ENCODE peak calls at places on chromosomes 7 and 10, in eight cellular contexts. L is stimulated activated CD8-positive, alpha-beta memory T cell treated with anti-CD3 and anti-CD28 coated beads, Interleukin-12 subunit alpha, Interleukin-12 subunit beta, amount 100 ng/mL, for 1 hour; O is naive B cell; Z is MV-4-11; R is ACHN; X is stimulated activated CD4-positive, alpha-beta T cell treated with anti-CD3 and anti-CD28 coated beads, Interleukin-4, amount 100 ng/mL, for 48 hours; C is GM23338; M is NT2/D1. U is an unnamed sample.

GRCh38 chr7:150515752-150516151 is 1.1 kb downstream of the GIMAP7 start:
- DNase-seq in Z (no peak), X (no peak), L (no peak), C (no peak), R (no peak), M (no peak), O (no peak), U (peak)

GRCh38 chr10:15661574-15661973 is 58.1 kb downstream of the ITGA8 start:
- DNase-seq in R (no peak), Z (no peak), L (no peak), O (no peak), M (no peak), X (no peak), C (no peak), U (no peak)

GRCh38 chr7:151876899-151877777 is at the start of gene PRKAG2:
- DNase-seq in M (no peak), O (peak), L (peak), C (peak), X (peak), R (peak), Z (peak), U (peak)

GRCh38 chr10:70851597-70852475 is 36.1 kb downstream of the SGPL1 start:
- DNase-seq in O (no peak), X (no peak), Z (no peak), R (no peak), C (no peak), L (no peak), M (no peak), U (no peak)

GRCh38 chr10:3828404-3829192 is 43.6 kb upstream of the KLF6 start:
- DNase-seq in L (no peak), M (no peak), Z (peak), R (peak), C (no peak), O (no peak), X (no peak), U (peak)

GRCh38 chr7:7989133-7989984 is 20.8 kb downstream of the GLCCI1 start:
- DNase-seq in M (no peak), C (no peak), Z (no peak), X (no peak), O (no peak), R (no peak), L (no peak), U (no peak)

GRCh38 chr7:145050415-145050814 is 214.6 kb upstream of the TPK1 start:
- DNase-seq in L (no peak), C (no peak), O (no peak), Z (no peak), R (no peak), M (no peak), X (no peak), U (no peak)

GRCh38 chr7:55345292-55345691 is 19.8 kb upstream of the LANCL2 start:
- DNase-seq in R (no peak), C (peak), L (no peak), M (no peak), Z (no peak), O (no peak), X (no peak), U (no peak)

GRCh38 chr10:73907841-73908517 is 3.0 kb upstream of the PLAU start:
- DNase-seq in R (no peak), M (no peak), X (no peak), L (no peak), Z (peak), O (no peak), C (no peak), U (peak)

GRCh38 chr7:137993395-137993743 is 8.5 kb downstream of the CREB3L2 start:
- DNase-seq in M (no peak), L (no peak), X (no peak), R (no peak), C (no peak), O (no peak), Z (no peak), U (no peak)

GRCh38 chr7:73341877-73342276 is 13.9 kb downstream of the FKBP6 start:
- DNase-seq in Z (peak), O (no peak), R (peak), M (no peak), L (no peak), C (no peak), X (no peak), U (peak)

GRCh38 chr7:90958669-90959068 is 305.6 kb upstream of the FZD1 start:
- DNase-seq in X (no peak), C (no peak), Z (no peak), M (no peak), O (no peak), R (no peak), L (no peak), U (no peak)

GRCh38 chr7:140609646-140610045 is 31.0 kb downstream of the DENND2A start:
- DNase-seq in O (no peak), X (no peak), M (no peak), C (no peak), Z (no peak), L (no peak), R (no peak), U (no peak)

GRCh38 chr10:113997428-113997827 is 46.2 kb upstream of the ADRB1 start:
- DNase-seq in M (no peak), O (no peak), L (no peak), R (no peak), Z (no peak), C (no peak), X (no peak), U (no peak)

GRCh38 chr7:70506463-70506862 is 625.5 kb upstream of the GALNT17 start:
- DNase-seq in R (no peak), X (no peak), O (no peak), C (peak), L (no peak), Z (no peak), M (peak), U (no peak)

GRCh38 chr7:66366701-66367100 is 161.6 kb downstream of the TPST1 start:
- DNase-seq in L (no peak), Z (no peak), R (no peak), X (no peak), M (no peak), C (no peak), O (no peak), U (no peak)

GRCh38 chr7:84154991-84155781 is 39.4 kb downstream of the SEMA3A start:
- DNase-seq in O (no peak), X (no peak), M (no peak), R (no peak), Z (no peak), C (no peak), L (no peak), U (no peak)

GRCh38 chr10:115857856-115858255 is 415.1 kb downstream of the GFRA1 start:
- DNase-seq in R (peak), X (no peak), O (no peak), Z (no peak), C (no peak), M (no peak), L (no peak), U (no peak)

GRCh38 chr10:3760083-3760482 is 24.9 kb downstream of the KLF6 start:
- DNase-seq in M (no peak), Z (no peak), O (no peak), X (no peak), L (no peak), R (no peak), C (no peak), U (no peak)

U was measured in dermis blood vessel endothelial cell.